ENCODE peak calls at places on chromosomes 4 and X, in four cellular contexts. K is PC-3, X is GM12878, W is hepatocyte. Z is an unnamed sample.

GRCh38 chr4:164771088-164771487 is 17.2 kb downstream of the SMIM31 start:
- DNase-seq in K (no peak), X (no peak), W (no peak), Z (no peak)

GRCh38 chr4:152224872-152225420 is 310.9 kb downstream of the FBXW7 start:
- DNase-seq in K (no peak), X (no peak), W (no peak), Z (no peak)

GRCh38 chr4:145531193-145531592 is 49.5 kb downstream of the SMAD1 start:
- DNase-seq in K (no peak), X (no peak), W (no peak), Z (no peak)

GRCh38 chr4:154313004-154313587 is 178.5 kb downstream of the DCHS2 start:
- DNase-seq in K (no peak), X (no peak), W (no peak), Z (no peak)

GRCh38 chrX:40318076-40318475 is 220.3 kb upstream of the BCOR start:
- DNase-seq in K (no peak), X (no peak), W (no peak), Z (no peak)

GRCh38 chrX:40304115-40304514 is 206.4 kb upstream of the BCOR start:
- DNase-seq in K (no peak), X (no peak), W (no peak), Z (no peak)

GRCh38 chrX:107729558-107730297 is 45.9 kb downstream of the TSC22D3 start:
- DNase-seq in K (peak), X (no peak), W (peak), Z (peak)

GRCh38 chr4:101346562-101347266 is 612 bp downstream of the PPP3CA start:
- DNase-seq in K (peak), X (no peak), W (peak), Z (peak)

GRCh38 chr4:120318447-120318846 is 251.8 kb upstream of the MAD2L1 start:
- DNase-seq in K (no peak), X (no peak), W (no peak), Z (no peak)

GRCh38 chr4:15043226-15043625 is 40.9 kb downstream of the CPEB2 start:
- DNase-seq in K (peak), X (no peak), W (no peak), Z (no peak)

GRCh38 chrX:133307637-133308485 is 89.7 kb upstream of the TFDP3 start:
- DNase-seq in K (no peak), X (no peak), W (peak), Z (no peak)

GRCh38 chr4:8072235-8072968 is 86.2 kb downstream of the ABLIM2 start:
- DNase-seq in K (no peak), X (no peak), W (no peak), Z (no peak)

GRCh38 chr4:80266267-80266901 is at the start of gene FGF5:
- DNase-seq in K (peak), X (no peak), W (peak), Z (no peak)

GRCh38 chrX:117743469-117744251 is 372.9 kb downstream of the KLHL13 start:
- DNase-seq in K (peak), X (no peak), W (peak), Z (no peak)
- TF ChIP-seq CTCF in K (peak), X (peak), W (peak), Z (peak)

DNA sequence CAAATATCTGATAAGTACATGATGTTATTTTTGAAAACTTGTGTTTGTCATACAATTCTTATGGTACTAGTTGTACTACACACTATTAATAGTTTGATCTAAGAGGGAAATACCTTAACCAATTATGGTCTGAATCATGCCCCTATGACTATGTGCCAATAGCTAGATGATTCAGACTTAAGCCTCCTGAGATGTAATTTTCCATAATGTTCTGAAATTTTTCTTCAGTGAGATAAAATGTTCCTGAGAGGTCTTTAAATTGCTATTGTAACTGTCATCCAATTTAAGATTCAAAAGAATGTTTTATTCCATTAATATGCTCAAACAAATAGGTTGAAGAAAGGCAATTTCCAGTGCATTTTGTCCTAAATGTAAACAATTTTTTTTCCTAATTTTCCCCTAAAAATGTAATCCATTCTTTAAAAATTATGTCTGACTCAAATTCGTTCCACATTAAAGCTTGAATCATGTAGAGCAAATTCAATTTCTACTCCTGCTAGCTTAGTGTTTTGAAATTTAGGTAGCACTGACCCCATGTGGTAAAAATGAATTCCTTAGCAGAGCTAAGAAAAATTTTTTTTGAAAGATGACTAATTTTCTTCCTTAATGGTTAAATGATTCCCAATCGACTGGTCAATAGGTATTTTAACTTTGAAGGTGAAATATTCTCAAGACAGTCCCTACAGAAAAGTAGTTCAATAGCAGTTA is 49.1 kb downstream of the APOOL start:
- DNase-seq in K (peak), X (no peak), W (no peak), Z (no peak)
- TF ChIP-seq CTCF in K (peak), X (peak), W (peak), Z (no peak)

DNA sequence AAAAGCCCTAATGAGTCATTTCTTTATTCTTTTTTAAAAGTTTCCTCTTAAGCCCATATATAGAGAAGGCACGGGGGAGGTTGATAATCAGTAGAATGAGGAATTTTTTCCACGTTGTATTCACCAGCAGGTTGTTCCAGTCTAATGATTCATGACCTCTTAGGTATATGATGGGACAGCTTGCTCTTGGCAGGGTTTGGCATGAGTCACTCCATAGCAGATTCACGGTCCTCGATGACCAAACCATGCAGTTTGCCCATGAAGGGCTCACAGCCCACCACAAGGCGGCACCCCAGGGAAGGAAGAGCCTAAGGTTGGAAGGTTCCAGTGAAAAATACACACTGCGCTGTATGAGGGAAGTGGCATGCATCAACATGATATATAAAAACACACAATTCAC is 623.8 kb upstream of the DIPK2B start:
- DNase-seq in K (peak), X (no peak), W (peak), Z (no peak)
- TF ChIP-seq CTCF in K (peak), X (peak), W (peak), Z (no peak)

GRCh38 chrX:7163146-7163677 is 15.3 kb upstream of the PUDP start:
- DNase-seq in K (no peak), X (no peak), W (no peak), Z (no peak)

GRCh38 chrX:7169627-7170026 is 21.7 kb upstream of the PUDP start:
- DNase-seq in K (no peak), X (no peak), W (no peak), Z (no peak)

GRCh38 chrX:7170903-7171302 is 22.9 kb upstream of the PUDP start:
- DNase-seq in K (peak), X (no peak), W (peak), Z (no peak)

GRCh38 chrX:7164174-7164573 is 16.2 kb upstream of the PUDP start:
- DNase-seq in K (no peak), X (no peak), W (no peak), Z (no peak)

GRCh38 chrX:7168366-7168765 is 20.4 kb upstream of the PUDP start:
- DNase-seq in K (no peak), X (no peak), W (no peak), Z (no peak)
- TF ChIP-seq CTCF in K (no peak), X (no peak), W (no peak), Z (no peak)

GRCh38 chr4:1035510-1035909 is 24.1 kb downstream of the FGFRL1 start:
- DNase-seq in K (no peak), X (no peak), W (no peak), Z (no peak)
- TF ChIP-seq CTCF in K (no peak), X (no peak), W (no peak), Z (no peak)

GRCh38 chrX:36787787-36788186 is 220.4 kb upstream of the FAM47C start:
- DNase-seq in K (no peak), X (no peak), W (no peak), Z (no peak)
- TF ChIP-seq CTCF in K (no peak), X (no peak), W (no peak), Z (no peak)

GRCh38 chr4:187380181-187380581 is 615.4 kb upstream of the ZFP42 start:
- DNase-seq in K (peak), X (no peak), W (peak), Z (no peak)
- TF ChIP-seq CTCF in K (peak), X (no peak), W (no peak), Z (no peak)

DNA sequence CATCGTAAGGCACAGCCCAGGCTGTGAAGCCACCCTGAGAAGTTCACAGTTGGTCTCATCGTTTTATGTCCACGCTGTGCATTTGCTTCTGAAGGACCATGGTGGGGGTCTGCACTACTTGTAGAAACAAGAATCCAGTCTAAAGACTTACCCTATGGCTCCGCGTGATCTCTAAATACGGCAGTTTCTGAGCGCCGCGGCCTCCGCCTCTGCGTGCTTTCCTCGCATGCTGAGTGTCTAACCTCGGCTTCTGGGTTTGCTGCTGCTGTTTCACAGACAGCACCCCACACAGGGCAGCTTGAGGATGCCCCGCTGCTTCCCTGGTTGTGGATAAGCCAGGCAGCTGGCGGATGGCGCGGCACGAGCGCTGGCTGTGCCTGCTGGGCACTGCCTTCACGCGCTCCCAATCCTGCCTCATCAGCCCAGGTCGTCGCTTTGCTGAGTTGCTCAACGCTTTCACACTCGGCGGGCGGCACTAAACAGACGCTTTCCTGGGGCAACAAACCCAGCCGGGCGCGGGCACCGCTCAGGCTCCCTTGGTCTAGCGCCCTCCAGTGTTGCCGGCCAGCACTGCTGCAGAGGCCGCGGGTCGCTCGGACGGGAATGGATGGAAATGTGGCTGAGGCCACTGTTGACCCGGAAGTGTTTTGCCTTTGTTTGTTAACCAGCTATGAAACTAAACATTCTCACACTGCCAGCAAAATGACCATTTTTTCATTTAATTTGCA is 39.2 kb downstream of the FGFRL1 start:
- DNase-seq in K (no peak), X (no peak), W (no peak), Z (no peak)
- TF ChIP-seq CTCF in K (peak), X (no peak), W (peak), Z (no peak)

Z was measured in GM10248.